ENCODE peak calls at places on chromosomes 6 and 20, in five cellular contexts. R is body of pancreas; W is A549; Y is stimulated activated CD4-positive, alpha-beta T cell treated with anti-CD3 and anti-CD28 coated beads, Interleukin-4, amount 100 ng/mL, for 4 hours; M is NCI-H146. I is an unnamed sample.

GRCh38 chr6:75334266-75335040 is 49.9 kb upstream of the TMEM30A start:
- DNase-seq in W (no peak), Y (no peak), R (no peak), M (no peak), I (peak)

GRCh38 chr6:133947302-133947900 is 5.6 kb upstream of the TBPL1 start:
- DNase-seq in R (peak), M (no peak), W (no peak), Y (no peak), I (peak)

GRCh38 chr6:9628819-9629218 is 786.1 kb downstream of the TFAP2A start:
- DNase-seq in W (no peak), Y (no peak), M (no peak), R (no peak), I (no peak)

GRCh38 chr6:13226071-13226470 is 102.3 kb downstream of the TBC1D7 start:
- DNase-seq in R (no peak), Y (no peak), W (no peak), M (no peak), I (no peak)

GRCh38 chr6:87152528-87152950 is 2.8 kb upstream of the ZNF292 start:
- DNase-seq in W (no peak), R (no peak), M (no peak), Y (no peak), I (no peak)

GRCh38 chr6:15427360-15428070 is 181.6 kb downstream of the JARID2 start:
- DNase-seq in M (no peak), Y (no peak), W (no peak), R (no peak), I (peak)

GRCh38 chr20:33192912-33193501 is 24.1 kb upstream of the BPIFA3 start:
- DNase-seq in R (no peak), W (no peak), Y (no peak), M (no peak), I (no peak)

GRCh38 chr6:150537481-150537880 is 62.2 kb upstream of the PLEKHG1 start:
- DNase-seq in W (no peak), M (no peak), R (no peak), Y (no peak), I (no peak)

GRCh38 chr6:108673602-108674001 is 112.9 kb downstream of the FOXO3 start:
- DNase-seq in Y (no peak), M (no peak), R (no peak), W (peak), I (peak)

GRCh38 chr6:40710626-40711354 is 123.6 kb upstream of the LRFN2 start:
- DNase-seq in Y (no peak), M (peak), W (no peak), R (no peak), I (peak)

GRCh38 chr20:46826343-46826984 is 68.2 kb upstream of the EYA2 start:
- DNase-seq in M (no peak), W (no peak), Y (no peak), R (no peak), I (no peak)

GRCh38 chr6:3742076-3742425 is 9.5 kb downstream of the PXDC1 start:
- DNase-seq in R (no peak), W (no peak), Y (no peak), M (no peak), I (peak)

GRCh38 chr6:148825492-148825891 is 78.7 kb downstream of the UST start:
- DNase-seq in W (no peak), R (no peak), M (no peak), Y (no peak), I (no peak)

GRCh38 chr6:2976571-2977085 is 5.3 kb upstream of the SERPINB6 start:
- DNase-seq in M (no peak), R (no peak), Y (no peak), W (peak), I (peak)

GRCh38 chr6:63352587-63353281 is 33.0 kb upstream of the LGSN start:
- DNase-seq in Y (no peak), M (peak), R (peak), W (no peak), I (peak)

GRCh38 chr6:46053034-46053933 is 37.6 kb upstream of the CLIC5 start:
- DNase-seq in W (no peak), R (no peak), M (no peak), Y (no peak), I (peak)

GRCh38 chr20:14685179-14685578 is 347.8 kb upstream of the FLRT3 start:
- DNase-seq in M (no peak), Y (no peak), W (no peak), R (no peak), I (no peak)

GRCh38 chr6:89034586-89035251 is 45.8 kb upstream of the PNRC1 start:
- DNase-seq in W (no peak), R (no peak), M (peak), Y (no peak), I (no peak)

GRCh38 chr20:45791668-45792512 is at the start of the genes DNTTIP1 and WFDC3:
- DNase-seq in M (peak), Y (peak), R (peak), W (peak), I (peak)

GRCh38 chr6:129940454-129941195 is 77.8 kb upstream of the L3MBTL3 start:
- DNase-seq in Y (no peak), M (no peak), W (no peak), R (no peak), I (no peak)

GRCh38 chr20:13671500-13672288 is 33.0 kb upstream of the TASP1 start:
- DNase-seq in M (no peak), W (no peak), Y (no peak), R (no peak), I (no peak)

GRCh38 chr6:111950661-111951426 is 77.6 kb upstream of the FYN start:
- DNase-seq in R (no peak), M (peak), W (no peak), Y (no peak), I (peak)

GRCh38 chr6:119296036-119297035 is 53.2 kb downstream of the MAN1A1 start:
- DNase-seq in M (no peak), R (no peak), Y (no peak), W (no peak), I (no peak)

GRCh38 chr6:15393605-15394004 is 147.7 kb downstream of the JARID2 start:
- DNase-seq in Y (no peak), M (no peak), R (no peak), W (no peak), I (no peak)

GRCh38 chr6:137821486-137821885 is 45.6 kb upstream of the TNFAIP3 start:
- DNase-seq in M (no peak), W (no peak), Y (no peak), R (no peak), I (no peak)

GRCh38 chr6:34602318-34603111 is 46.4 kb upstream of the SPDEF start:
- DNase-seq in W (peak), R (peak), Y (no peak), M (peak), I (peak)

I was measured in DMS53.